ENCODE peak calls at places on chromosomes 2 and 18, in ten cellular contexts. Y, U, V, E, Z, A, F, Q, M and N are unnamed samples.

GRCh38 chr18:22705328-22705727 is 227.8 kb upstream of the RBBP8 start:
- DNase-seq in Y (no peak), U (no peak), V (no peak), E (no peak), Z (peak), A (no peak), F (peak), Q (peak), M (peak), N (no peak)

GRCh38 chr18:68355637-68356036 is 359.3 kb downstream of the TMX3 start:
- DNase-seq in Y (no peak), U (no peak), V (no peak), E (no peak), Z (no peak), A (no peak), F (no peak), Q (no peak), M (no peak), N (no peak)

GRCh38 chr2:41836944-41837343 is 210.9 kb upstream of the PKDCC start:
- DNase-seq in Y (peak), U (peak), V (peak), E (no peak), Z (no peak), A (no peak), F (peak), Q (peak), M (peak), N (no peak)

GRCh38 chr18:11655605-11655932 is 33.5 kb upstream of the GNAL start:
- DNase-seq in Y (no peak), U (no peak), V (no peak), E (no peak), Z (no peak), A (no peak), F (no peak), Q (no peak), M (no peak), N (no peak)

GRCh38 chr18:9898792-9899549 is 13.2 kb downstream of the TXNDC2 start:
- DNase-seq in Y (no peak), U (no peak), V (no peak), E (peak), Z (no peak), A (no peak), F (peak), Q (no peak), M (peak), N (no peak)

GRCh38 chr2:239157269-239157668 is 243.6 kb downstream of the HDAC4 start:
- DNase-seq in Y (no peak), U (no peak), V (peak), E (peak), Z (no peak), A (peak), F (no peak), Q (no peak), M (no peak), N (no peak)

GRCh38 chr18:396571-396970 is 103.9 kb downstream of the COLEC12 start:
- DNase-seq in Y (no peak), U (no peak), V (no peak), E (no peak), Z (no peak), A (no peak), F (no peak), Q (no peak), M (no peak), N (no peak)

GRCh38 chr2:197011777-197012641 is 85.5 kb upstream of the PGAP1 start:
- DNase-seq in Y (no peak), U (no peak), V (no peak), E (peak), Z (peak), A (no peak), F (peak), Q (peak), M (peak), N (no peak)

GRCh38 chr18:61753373-61753772 is 139.4 kb downstream of the RNF152 start:
- DNase-seq in Y (no peak), U (no peak), V (no peak), E (no peak), Z (no peak), A (no peak), F (no peak), Q (no peak), M (no peak), N (no peak)

GRCh38 chr2:230908595-230909191 is 16.3 kb downstream of the GPR55 start:
- DNase-seq in Y (peak), U (no peak), V (peak), E (peak), Z (peak), A (peak), F (peak), Q (peak), M (peak), N (no peak)

GRCh38 chr18:34771958-34772357 is 61.9 kb downstream of the DTNA start:
- DNase-seq in Y (no peak), U (no peak), V (no peak), E (no peak), Z (no peak), A (no peak), F (peak), Q (peak), M (no peak), N (no peak)

GRCh38 chr2:237122214-237122666 is 36.6 kb downstream of the COPS8 start:
- DNase-seq in Y (peak), U (peak), V (peak), E (peak), Z (peak), A (no peak), F (peak), Q (peak), M (peak), N (peak)

GRCh38 chr2:167718560-167718959 is 528.8 kb downstream of the STK39 start:
- DNase-seq in Y (no peak), U (no peak), V (no peak), E (no peak), Z (no peak), A (no peak), F (no peak), Q (no peak), M (no peak), N (no peak)

GRCh38 chr2:10162586-10163497 is 40.3 kb downstream of the RRM2 start:
- DNase-seq in Y (no peak), U (peak), V (peak), E (no peak), Z (no peak), A (no peak), F (no peak), Q (no peak), M (peak), N (no peak)

GRCh38 chr2:216478151-216478550 is 20.5 kb upstream of the RPL37A start:
- DNase-seq in Y (no peak), U (peak), V (no peak), E (no peak), Z (no peak), A (no peak), F (peak), Q (peak), M (peak), N (no peak)

GRCh38 chr18:57376503-57376902 is 24.1 kb downstream of the ST8SIA3 start:
- DNase-seq in Y (no peak), U (no peak), V (no peak), E (no peak), Z (no peak), A (no peak), F (no peak), Q (no peak), M (no peak), N (no peak)

GRCh38 chr2:166384774-166385173 is 9.0 kb upstream of the SCN9A start:
- DNase-seq in Y (no peak), U (no peak), V (no peak), E (no peak), Z (no peak), A (no peak), F (peak), Q (peak), M (peak), N (no peak)

GRCh38 chr2:55839182-55839819 is 84.3 kb downstream of the EFEMP1 start:
- DNase-seq in Y (no peak), U (no peak), V (no peak), E (no peak), Z (peak), A (no peak), F (peak), Q (peak), M (no peak), N (no peak)

GRCh38 chr2:230619471-230619870 is 93.2 kb upstream of the CAB39 start:
- DNase-seq in Y (no peak), U (no peak), V (no peak), E (no peak), Z (no peak), A (no peak), F (no peak), Q (no peak), M (no peak), N (no peak)

GRCh38 chr2:115163572-115163971 is 721.1 kb downstream of the DPP10 start:
- DNase-seq in Y (no peak), U (no peak), V (peak), E (no peak), Z (no peak), A (no peak), F (no peak), Q (no peak), M (no peak), N (no peak)
- TF ChIP-seq CTCF in Y (no peak), U (peak), V (peak), E (no peak), Z (no peak), A (no peak), F (no peak), Q (no peak), M (no peak), N (no peak)

GRCh38 chr2:138831154-138831553 is 51.0 kb upstream of the NXPH2 start:
- DNase-seq in Y (no peak), U (no peak), V (no peak), E (no peak), Z (no peak), A (no peak), F (no peak), Q (no peak), M (no peak), N (no peak)

GRCh38 chr2:138823651-138824050 is 43.5 kb upstream of the NXPH2 start:
- DNase-seq in Y (no peak), U (no peak), V (peak), E (no peak), Z (no peak), A (no peak), F (no peak), Q (no peak), M (no peak), N (no peak)

GRCh38 chr2:138830547-138830946 is 50.4 kb upstream of the NXPH2 start:
- DNase-seq in Y (no peak), U (no peak), V (no peak), E (no peak), Z (no peak), A (no peak), F (no peak), Q (no peak), M (no peak), N (no peak)

GRCh38 chr2:138829326-138829725 is 49.1 kb upstream of the NXPH2 start:
- DNase-seq in Y (no peak), U (peak), V (peak), E (peak), Z (peak), A (peak), F (peak), Q (peak), M (peak), N (no peak)

GRCh38 chr2:138827426-138828054 is 47.4 kb upstream of the NXPH2 start:
- DNase-seq in Y (peak), U (peak), V (peak), E (peak), Z (peak), A (no peak), F (peak), Q (peak), M (peak), N (peak)
- TF ChIP-seq CTCF in Y (peak), U (peak), V (peak), E (peak), Z (peak), A (peak), F (peak), Q (peak), M (peak), N (peak)

DNA sequence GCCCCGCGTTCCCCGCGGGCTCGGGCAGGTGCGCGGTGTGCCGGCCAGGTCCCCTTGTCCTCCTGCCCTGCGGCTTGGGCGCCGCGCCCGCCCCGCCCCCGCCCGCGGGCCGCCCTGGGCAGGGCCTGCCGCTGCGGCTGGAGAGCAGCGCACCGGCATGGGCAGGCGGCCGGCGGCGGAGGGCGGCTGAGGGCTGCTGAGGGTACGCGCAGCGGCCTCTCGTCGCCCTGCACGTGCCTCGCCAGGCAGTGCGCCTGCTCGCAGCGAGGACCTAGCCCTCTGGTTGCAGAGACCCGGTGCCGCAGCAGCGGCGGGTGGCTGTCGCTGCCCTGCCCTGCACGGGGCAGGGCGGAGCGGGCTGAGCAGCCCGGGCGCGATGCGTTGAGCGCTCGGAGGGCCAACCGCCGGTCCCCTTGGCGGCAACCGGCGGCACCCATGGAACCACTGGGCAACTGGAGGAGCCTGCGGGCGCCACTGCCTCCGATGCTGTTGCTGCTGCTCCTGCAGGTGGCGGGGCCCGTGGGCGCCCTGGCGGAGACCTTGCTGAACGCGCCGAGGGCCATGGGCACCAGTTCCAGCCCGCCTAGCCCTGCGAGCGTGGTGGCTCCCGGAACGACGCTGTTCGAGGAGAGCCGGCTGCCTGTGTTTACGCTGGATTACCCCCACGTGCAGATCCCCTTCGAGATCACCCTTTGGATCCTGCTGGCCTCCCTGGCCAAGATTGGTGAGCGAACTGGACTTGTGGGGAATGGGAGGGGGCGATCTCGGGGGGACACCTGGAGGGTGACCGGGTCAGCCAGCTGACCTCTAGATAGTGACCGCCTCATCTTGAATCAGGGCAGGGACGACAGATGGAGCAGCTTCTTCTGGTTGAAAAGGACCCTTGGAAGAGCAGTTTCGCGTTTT is at the start of gene SLC9A2:
- DNase-seq in Y (no peak), U (peak), V (peak), E (peak), Z (peak), A (peak), F (no peak), Q (no peak), M (peak), N (no peak)
- TF ChIP-seq CTCF in Y (no peak), U (peak), V (no peak), E (no peak), Z (no peak), A (no peak), F (no peak), Q (no peak), M (no peak), N (no peak)

DNA sequence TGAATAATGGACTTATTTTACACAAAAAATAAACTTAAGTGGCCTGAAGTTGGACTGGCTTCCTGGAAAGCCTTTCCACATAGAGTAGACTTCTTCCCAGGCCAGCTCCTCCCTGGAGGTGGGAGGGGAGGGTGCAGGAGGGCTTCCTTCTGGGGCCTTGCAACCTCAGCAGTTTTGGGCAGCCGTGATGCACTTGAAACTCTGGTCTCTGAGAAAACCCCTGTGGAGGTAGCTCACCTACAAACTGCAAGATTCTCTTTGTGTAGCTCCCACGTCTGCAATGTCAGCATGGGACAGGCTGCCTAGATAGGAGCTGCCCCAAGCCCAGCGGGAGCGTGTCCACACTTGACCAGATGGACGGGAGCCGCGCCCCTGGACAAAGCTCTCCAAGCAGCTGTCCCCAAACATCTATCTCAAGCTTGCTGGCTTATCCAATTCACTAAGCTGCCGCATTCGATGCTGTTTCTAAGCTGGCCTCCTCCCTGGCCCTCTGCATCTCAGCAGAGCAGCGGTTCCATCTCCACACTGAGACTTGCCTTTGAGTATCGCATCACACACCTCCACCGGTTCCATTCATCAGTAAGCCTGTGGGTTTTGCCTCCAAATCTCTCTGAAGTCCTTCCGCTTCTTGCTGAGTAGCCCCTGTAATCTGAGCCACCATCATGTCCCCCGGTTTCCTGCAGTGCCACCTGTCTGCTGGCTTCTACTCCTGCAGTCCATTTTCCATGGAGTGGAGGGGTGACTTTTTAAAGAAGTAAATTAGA is 1.6 kb upstream of the LPIN1 start:
- DNase-seq in Y (no peak), U (peak), V (peak), E (no peak), Z (peak), A (no peak), F (peak), Q (peak), M (peak), N (peak)
- TF ChIP-seq CTCF in Y (peak), U (peak), V (peak), E (no peak), Z (peak), A (no peak), F (peak), Q (peak), M (peak), N (peak)

GRCh38 chr2:152466041-152466440 is 131.1 kb downstream of the FMNL2 start:
- DNase-seq in Y (no peak), U (no peak), V (no peak), E (peak), Z (no peak), A (no peak), F (peak), Q (peak), M (peak), N (peak)
- TF ChIP-seq CTCF in Y (no peak), U (no peak), V (no peak), E (no peak), Z (peak), A (no peak), F (no peak), Q (no peak), M (peak), N (peak)

DNA sequence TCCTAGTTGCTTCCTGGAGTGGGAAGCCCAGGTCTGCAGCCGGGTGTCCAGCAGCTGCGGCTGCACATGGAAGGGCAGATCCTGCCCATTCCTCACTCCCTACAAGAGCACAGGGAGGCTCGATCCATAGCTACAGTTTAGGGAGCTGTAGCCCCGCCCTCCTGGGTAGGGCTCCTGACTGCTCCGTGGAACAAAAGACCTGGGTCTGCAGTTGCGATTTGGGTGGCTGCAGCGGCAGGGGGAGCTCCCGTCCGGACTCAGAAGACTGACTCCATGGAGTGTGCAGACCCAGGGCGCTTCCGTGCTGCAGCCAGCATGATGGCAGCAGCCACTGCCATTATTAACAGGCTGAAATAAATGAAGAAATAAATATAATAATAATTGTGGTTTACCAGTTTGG is 157.3 kb downstream of the CTNNA2 start:
- DNase-seq in Y (no peak), U (peak), V (peak), E (no peak), Z (peak), A (no peak), F (no peak), Q (no peak), M (no peak), N (no peak)
- TF ChIP-seq CTCF in Y (no peak), U (peak), V (peak), E (no peak), Z (peak), A (no peak), F (no peak), Q (no peak), M (no peak), N (no peak)

GRCh38 chr2:102871707-102872106 is 109.9 kb downstream of the TMEM182 start:
- DNase-seq in Y (no peak), U (no peak), V (no peak), E (no peak), Z (no peak), A (no peak), F (no peak), Q (no peak), M (no peak), N (no peak)

GRCh38 chr2:102872388-102872787 is 110.6 kb downstream of the TMEM182 start:
- DNase-seq in Y (no peak), U (no peak), V (no peak), E (no peak), Z (no peak), A (no peak), F (peak), Q (peak), M (no peak), N (no peak)
- TF ChIP-seq CTCF in Y (no peak), U (peak), V (peak), E (no peak), Z (peak), A (peak), F (no peak), Q (no peak), M (no peak), N (peak)

GRCh38 chr2:65261676-65262075 is 34.0 kb downstream of the ACTR2 start:
- DNase-seq in Y (no peak), U (no peak), V (no peak), E (no peak), Z (no peak), A (no peak), F (peak), Q (no peak), M (no peak), N (no peak)

GRCh38 chr2:65252640-65253039 is 25.0 kb downstream of the ACTR2 start:
- DNase-seq in Y (no peak), U (no peak), V (no peak), E (no peak), Z (no peak), A (no peak), F (no peak), Q (no peak), M (no peak), N (no peak)

GRCh38 chr2:65256088-65256487 is 28.5 kb downstream of the ACTR2 start:
- DNase-seq in Y (no peak), U (no peak), V (no peak), E (no peak), Z (no peak), A (no peak), F (peak), Q (no peak), M (peak), N (no peak)
- TF ChIP-seq CTCF in Y (no peak), U (peak), V (peak), E (no peak), Z (peak), A (no peak), F (peak), Q (no peak), M (no peak), N (peak)

GRCh38 chr18:77765468-77765867 is 515.8 kb downstream of the GALR1 start:
- DNase-seq in Y (no peak), U (peak), V (no peak), E (peak), Z (peak), A (no peak), F (peak), Q (no peak), M (peak), N (no peak)
- TF ChIP-seq CTCF in Y (no peak), U (peak), V (peak), E (no peak), Z (peak), A (no peak), F (peak), Q (no peak), M (peak), N (peak)